ENCODE peak calls at places on chromosomes 12 and 14, in ten cellular contexts. T is tibial artery; N is right lobe of liver; F is heart left ventricle; U is MM.1S; L is uterus; M is HCT116; I is CD4-positive, alpha-beta memory T cell; W is left lung; X is PC-3. J is an unnamed sample.

GRCh38 chr12:89645434-89645833 is 63.2 kb downstream of the ATP2B1 start:
- DNase-seq in T (no peak), N (no peak), F (no peak), U (no peak), L (no peak), M (no peak), I (no peak), W (no peak), X (no peak), J (no peak)

GRCh38 chr12:4274960-4275868 is 1.7 kb downstream of the CCND2 start:
- DNase-seq in T (no peak), N (no peak), F (peak; percentile 44), U (no peak), L (peak; percentile 36), M (no peak), I (no peak), W (peak; percentile 81), X (no peak), J (no peak)

GRCh38 chr12:41795066-41795465 is 349.6 kb downstream of the GXYLT1 start:
- DNase-seq in T (no peak), N (no peak), F (no peak), U (no peak), L (no peak), M (no peak), I (no peak), W (no peak), X (peak; percentile 4), J (no peak)

GRCh38 chr14:28577711-28578131 is 188.9 kb upstream of the FOXG1 start:
- DNase-seq in T (no peak), N (no peak), F (no peak), U (no peak), L (no peak), M (no peak), I (no peak), W (no peak), X (peak; percentile 95), J (no peak)

GRCh38 chr12:31641509-31642090 is 17.9 kb upstream of the ETFBKMT start:
- DNase-seq in T (no peak), N (no peak), F (no peak), U (no peak), L (no peak), M (no peak), I (no peak), W (no peak), X (no peak), J (no peak)

GRCh38 chr14:36925094-36925493 is 247.3 kb downstream of the SLC25A21 start:
- DNase-seq in T (no peak), N (no peak), F (no peak), U (no peak), L (no peak), M (no peak), I (no peak), W (no peak), X (no peak), J (no peak)

GRCh38 chr12:19299765-19300164 is 139.5 kb upstream of the AEBP2 start:
- DNase-seq in T (no peak), N (no peak), F (no peak), U (no peak), L (no peak), M (peak; percentile 7), I (no peak), W (no peak), X (peak; percentile 88), J (no peak)

GRCh38 chr12:52805000-52805399 is 8.9 kb downstream of the KRT4 start:
- DNase-seq in T (no peak), N (peak; percentile 6), F (no peak), U (no peak), L (no peak), M (no peak), I (no peak), W (no peak), X (no peak), J (no peak)

GRCh38 chr14:32003585-32003984 is 73.5 kb upstream of the ARHGAP5 start:
- DNase-seq in T (no peak), N (no peak), F (no peak), U (no peak), L (no peak), M (no peak), I (no peak), W (no peak), X (no peak), J (no peak)

GRCh38 chr12:115135800-115136211 is 451.8 kb upstream of the TBX3 start:
- DNase-seq in T (peak; percentile 70), N (peak; percentile 89), F (peak; percentile 90), U (no peak), L (no peak), M (no peak), I (no peak), W (peak; percentile 61), X (no peak), J (peak; percentile 19)

GRCh38 chr12:112107306-112107705 is 1.3 kb downstream of the NAA25 start:
- DNase-seq in T (no peak), N (no peak), F (no peak), U (no peak), L (no peak), M (no peak), I (no peak), W (no peak), X (peak; percentile 50), J (no peak)

GRCh38 chr12:121806556-121807308 is 2.9 kb downstream of the SETD1B start:
- DNase-seq in T (no peak), N (peak; percentile 81), F (no peak), U (no peak), L (no peak), M (no peak), I (no peak), W (peak; percentile 73), X (peak; percentile 50), J (peak; percentile 11)
- H3K4me3 ChIP-seq in T (peak overlapping the region; percentile 91), N (peak overlapping the region; percentile 67), F (peak overlapping the region; percentile 70), U (peak overlapping the region; percentile 55), L (peak overlapping the region; percentile 85), M (no peak overlapping the region), I (peak overlapping the region; percentile 74), W (peak overlapping the region; percentile 86), X (peak overlapping the region; percentile 71), J (peak overlapping the region; percentile 86)

GRCh38 chr12:50720501-50720900 is 43.4 kb upstream of the ATF1 start:
- DNase-seq in T (no peak), N (no peak), F (no peak), U (no peak), L (no peak), M (no peak), I (no peak), W (no peak), X (no peak), J (no peak)

GRCh38 chr12:50711018-50711527 is 52.8 kb upstream of the ATF1 start:
- DNase-seq in T (no peak), N (no peak), F (no peak), U (no peak), L (no peak), M (no peak), I (no peak), W (no peak), X (no peak), J (no peak)

GRCh38 chr12:50718760-50719159 is 45.1 kb upstream of the ATF1 start:
- DNase-seq in T (no peak), N (no peak), F (no peak), U (no peak), L (no peak), M (no peak), I (no peak), W (no peak), X (no peak), J (no peak)

GRCh38 chr12:50720085-50720484 is 43.8 kb upstream of the ATF1 start:
- DNase-seq in T (no peak), N (no peak), F (no peak), U (no peak), L (no peak), M (no peak), I (no peak), W (no peak), X (no peak), J (no peak)

GRCh38 chr12:50715174-50715573 is 48.7 kb upstream of the ATF1 start:
- DNase-seq in T (no peak), N (no peak), F (no peak), U (no peak), L (no peak), M (no peak), I (no peak), W (no peak), X (no peak), J (no peak)
- H3K27ac ChIP-seq in T (no peak overlapping the region), N (no peak overlapping the region), F (no peak overlapping the region), U (no peak overlapping the region), L (no peak overlapping the region), M (no peak overlapping the region), I (no peak overlapping the region), W (no peak overlapping the region), X (no peak overlapping the region), J (no peak overlapping the region)

DNA sequence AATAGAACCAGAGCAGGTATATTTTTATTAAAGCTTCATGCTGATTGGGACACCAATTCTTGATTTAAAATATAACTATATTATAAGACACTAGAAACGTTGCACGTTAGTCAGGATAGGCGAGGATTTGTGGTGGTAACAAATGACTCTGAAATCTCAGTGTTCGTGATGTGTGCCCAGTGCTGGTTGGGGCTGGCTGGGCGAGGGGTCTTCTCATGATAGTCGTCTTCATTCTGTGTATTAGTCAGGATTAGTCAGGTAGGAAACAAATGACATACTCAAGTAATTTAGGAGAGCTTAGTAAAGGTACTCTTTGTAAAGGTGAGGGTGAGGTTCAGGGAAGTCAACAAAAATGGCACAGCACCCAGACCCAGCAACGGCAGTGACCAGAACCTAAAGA is 73.9 kb upstream of the HIF1A start:
- DNase-seq in T (no peak), N (no peak), F (no peak), U (no peak), L (no peak), M (no peak), I (no peak), W (no peak), X (no peak), J (no peak)
- H3K4me3 ChIP-seq in T (no peak overlapping the region), N (no peak overlapping the region), F (no peak overlapping the region), U (no peak overlapping the region), L (no peak overlapping the region), M (no peak overlapping the region), I (no peak overlapping the region), W (no peak overlapping the region), X (no peak overlapping the region), J (no peak overlapping the region)

DNA sequence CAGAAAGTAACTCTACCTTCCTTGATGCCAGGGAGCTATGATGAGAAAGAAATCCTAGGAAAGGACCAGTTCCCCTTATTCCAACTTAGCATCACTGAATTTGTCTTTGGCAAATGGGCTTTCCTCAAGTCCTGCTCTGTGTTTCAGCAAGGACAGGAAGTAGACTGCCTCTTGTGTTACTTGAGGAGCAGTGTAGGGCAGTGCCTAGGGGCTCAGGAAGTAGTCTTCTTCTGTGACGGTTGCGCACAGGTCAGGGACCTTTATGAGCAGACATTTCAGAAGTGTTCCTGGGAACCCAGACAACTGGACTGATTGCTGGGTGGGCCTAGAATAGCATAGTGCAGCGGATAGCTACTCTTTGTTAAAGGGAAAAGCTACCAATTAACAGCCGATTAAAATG is 2.7 kb downstream of the LGALS3 start:
- DNase-seq in T (no peak), N (no peak), F (no peak), U (no peak), L (no peak), M (no peak), I (no peak), W (no peak), X (peak; percentile 33), J (no peak)
- H3K27ac ChIP-seq in T (peak overlapping the region; percentile 38), N (no peak overlapping the region), F (peak overlapping the region; percentile 41), U (no peak overlapping the region), L (peak overlapping the region; percentile 97), M (no peak overlapping the region), I (no peak overlapping the region), W (peak overlapping the region; percentile 97), X (no peak overlapping the region), J (peak overlapping the region; percentile 19)